ENCODE peak calls at places on chromosomes 12 and 14, in eight cellular contexts. One of them, this sample, is unnamed.

GRCh38 chr12:14399871-14400270 is 34.4 kb downstream of the ATF7IP start:
- DNase-seq in activated CD8-positive, alpha-beta memory T cell treated with anti-CD3 and anti-CD28 coated beads for 1 hour: no peak
- DNase-seq in NAMALWA: no peak
- DNase-seq in A673: no peak
- DNase-seq in dermis blood vessel endothelial cell: peak
- DNase-seq in foreskin fibroblast: no peak
- DNase-seq in heart right ventricle: no peak
- DNase-seq in RPMI8226: no peak
- DNase-seq in this sample: no peak

GRCh38 chr12:49121047-49121696 is 10.0 kb downstream of the TUBA1B start:
- DNase-seq in activated CD8-positive, alpha-beta memory T cell treated with anti-CD3 and anti-CD28 coated beads for 1 hour: no peak
- DNase-seq in NAMALWA: no peak
- DNase-seq in A673: peak
- DNase-seq in dermis blood vessel endothelial cell: peak
- DNase-seq in foreskin fibroblast: peak
- DNase-seq in heart right ventricle: no peak
- DNase-seq in RPMI8226: no peak
- DNase-seq in this sample: peak

GRCh38 chr12:110566993-110567392 is 16.1 kb downstream of the PPTC7 start:
- DNase-seq in activated CD8-positive, alpha-beta memory T cell treated with anti-CD3 and anti-CD28 coated beads for 1 hour: no peak
- DNase-seq in NAMALWA: no peak
- DNase-seq in A673: no peak
- DNase-seq in dermis blood vessel endothelial cell: no peak
- DNase-seq in foreskin fibroblast: no peak
- DNase-seq in heart right ventricle: no peak
- DNase-seq in RPMI8226: no peak
- DNase-seq in this sample: no peak

GRCh38 chr12:70367268-70368141 is 1.4 kb downstream of the KCNMB4 start:
- DNase-seq in activated CD8-positive, alpha-beta memory T cell treated with anti-CD3 and anti-CD28 coated beads for 1 hour: no peak
- DNase-seq in NAMALWA: peak
- DNase-seq in A673: no peak
- DNase-seq in dermis blood vessel endothelial cell: no peak
- DNase-seq in foreskin fibroblast: peak
- DNase-seq in heart right ventricle: no peak
- DNase-seq in RPMI8226: no peak
- DNase-seq in this sample: no peak

GRCh38 chr12:52506858-52507715 is 13.1 kb downstream of the KRT5 start:
- DNase-seq in activated CD8-positive, alpha-beta memory T cell treated with anti-CD3 and anti-CD28 coated beads for 1 hour: no peak
- DNase-seq in NAMALWA: peak
- DNase-seq in A673: peak
- DNase-seq in dermis blood vessel endothelial cell: peak
- DNase-seq in foreskin fibroblast: peak
- DNase-seq in heart right ventricle: no peak
- DNase-seq in RPMI8226: peak
- DNase-seq in this sample: peak

GRCh38 chr14:27366596-27366995 is 768.8 kb upstream of the NOVA1 start:
- DNase-seq in activated CD8-positive, alpha-beta memory T cell treated with anti-CD3 and anti-CD28 coated beads for 1 hour: no peak
- DNase-seq in NAMALWA: no peak
- DNase-seq in A673: no peak
- DNase-seq in dermis blood vessel endothelial cell: peak
- DNase-seq in foreskin fibroblast: no peak
- DNase-seq in heart right ventricle: no peak
- DNase-seq in RPMI8226: no peak
- DNase-seq in this sample: no peak

GRCh38 chr12:2494490-2495192 is 300.1 kb upstream of the FKBP4 start:
- DNase-seq in activated CD8-positive, alpha-beta memory T cell treated with anti-CD3 and anti-CD28 coated beads for 1 hour: no peak
- DNase-seq in NAMALWA: no peak
- DNase-seq in A673: peak
- DNase-seq in dermis blood vessel endothelial cell: no peak
- DNase-seq in foreskin fibroblast: no peak
- DNase-seq in heart right ventricle: no peak
- DNase-seq in RPMI8226: no peak
- DNase-seq in this sample: no peak

GRCh38 chr12:112852127-112852526 is 54.6 kb upstream of the OAS1 start:
- DNase-seq in activated CD8-positive, alpha-beta memory T cell treated with anti-CD3 and anti-CD28 coated beads for 1 hour: no peak
- DNase-seq in NAMALWA: no peak
- DNase-seq in A673: no peak
- DNase-seq in dermis blood vessel endothelial cell: no peak
- DNase-seq in foreskin fibroblast: no peak
- DNase-seq in heart right ventricle: no peak
- DNase-seq in RPMI8226: no peak
- DNase-seq in this sample: no peak

GRCh38 chr12:19139795-19140194 is 10.3 kb downstream of the PLEKHA5 start:
- DNase-seq in activated CD8-positive, alpha-beta memory T cell treated with anti-CD3 and anti-CD28 coated beads for 1 hour: no peak
- DNase-seq in NAMALWA: no peak
- DNase-seq in A673: no peak
- DNase-seq in dermis blood vessel endothelial cell: no peak
- DNase-seq in foreskin fibroblast: peak
- DNase-seq in heart right ventricle: no peak
- DNase-seq in RPMI8226: no peak
- DNase-seq in this sample: no peak

GRCh38 chr12:104347374-104348075 is 44.0 kb downstream of the EID3 start:
- DNase-seq in activated CD8-positive, alpha-beta memory T cell treated with anti-CD3 and anti-CD28 coated beads for 1 hour: no peak
- DNase-seq in NAMALWA: no peak
- DNase-seq in A673: no peak
- DNase-seq in dermis blood vessel endothelial cell: no peak
- DNase-seq in foreskin fibroblast: peak
- DNase-seq in heart right ventricle: no peak
- DNase-seq in RPMI8226: no peak
- DNase-seq in this sample: no peak

GRCh38 chr12:96094201-96094600 is 58.8 kb upstream of the LTA4H start:
- DNase-seq in activated CD8-positive, alpha-beta memory T cell treated with anti-CD3 and anti-CD28 coated beads for 1 hour: no peak
- DNase-seq in NAMALWA: no peak
- DNase-seq in A673: no peak
- DNase-seq in dermis blood vessel endothelial cell: peak
- DNase-seq in foreskin fibroblast: peak
- DNase-seq in heart right ventricle: no peak
- DNase-seq in RPMI8226: peak
- DNase-seq in this sample: no peak

GRCh38 chr14:22974530-22975313 is 7.6 kb downstream of the AJUBA start:
- DNase-seq in activated CD8-positive, alpha-beta memory T cell treated with anti-CD3 and anti-CD28 coated beads for 1 hour: no peak
- DNase-seq in NAMALWA: no peak
- DNase-seq in A673: no peak
- DNase-seq in dermis blood vessel endothelial cell: peak
- DNase-seq in foreskin fibroblast: peak
- DNase-seq in heart right ventricle: peak
- DNase-seq in RPMI8226: no peak
- DNase-seq in this sample: no peak

GRCh38 chr12:15163001-15163400 is 58.2 kb downstream of the RERG start:
- DNase-seq in activated CD8-positive, alpha-beta memory T cell treated with anti-CD3 and anti-CD28 coated beads for 1 hour: no peak
- DNase-seq in NAMALWA: no peak
- DNase-seq in A673: no peak
- DNase-seq in dermis blood vessel endothelial cell: no peak
- DNase-seq in foreskin fibroblast: no peak
- DNase-seq in heart right ventricle: no peak
- DNase-seq in RPMI8226: no peak
- DNase-seq in this sample: no peak

GRCh38 chr12:6383572-6384498 is at the start of gene LTBR:
- DNase-seq in activated CD8-positive, alpha-beta memory T cell treated with anti-CD3 and anti-CD28 coated beads for 1 hour: no peak
- DNase-seq in NAMALWA: no peak
- DNase-seq in A673: peak
- DNase-seq in dermis blood vessel endothelial cell: peak
- DNase-seq in foreskin fibroblast: peak
- DNase-seq in heart right ventricle: peak
- DNase-seq in RPMI8226: no peak
- DNase-seq in this sample: peak